ENCODE peak calls at places on chromosomes 12 and 14, in seven cellular contexts. O is KBM-7; G is NCI-H774; H is EL; Q is stimulated activated CD4-positive, alpha-beta T cell treated with anti-CD3 and anti-CD28 coated beads, Interleukin-1b, Interleukin-23, amount 100 ng/mL, for 4 hours; T is putamen; D is NCI-H146. K is an unnamed sample.

GRCh38 chr14:42665083-42665482 is 1058.4 kb downstream of the LRFN5 start:
- DNase-seq in O (no peak), G (no peak), H (no peak), Q (no peak), T (no peak), D (peak; percentile 9), K (no peak)

GRCh38 chr14:38824691-38825090 is 278.3 kb downstream of the SEC23A start:
- DNase-seq in O (no peak), G (no peak), H (peak; percentile 44), Q (no peak), T (no peak), D (no peak), K (no peak)

GRCh38 chr12:111221296-111222026 is 147.4 kb downstream of the PHETA1 start:
- DNase-seq in O (no peak), G (no peak), H (no peak), Q (no peak), T (no peak), D (no peak), K (no peak)

GRCh38 chr14:24430143-24430681 is 458 bp downstream of the KHNYN start:
- DNase-seq in O (peak; percentile 62), G (peak; percentile 68), H (peak; percentile 86), Q (peak; percentile 60), T (peak; percentile 53), D (peak; percentile 54), K (no peak)

GRCh38 chr12:81797100-81797499 is 38.0 kb upstream of the PPFIA2 start:
- DNase-seq in O (no peak), G (no peak), H (peak; percentile 1), Q (no peak), T (no peak), D (peak; percentile 38), K (no peak)

GRCh38 chr12:65632131-65632855 is 192.0 kb upstream of the HMGA2 start:
- DNase-seq in O (peak; percentile 29), G (no peak), H (no peak), Q (no peak), T (no peak), D (no peak), K (no peak)

GRCh38 chr12:116642101-116642500 is 82.9 kb downstream of the MAP1LC3B2 start:
- DNase-seq in O (no peak), G (no peak), H (no peak), Q (no peak), T (no peak), D (no peak), K (no peak)

GRCh38 chr12:33438890-33439586 is 581 bp downstream of the SYT10 start:
- DNase-seq in O (no peak), G (peak; percentile 64), H (no peak), Q (no peak), T (no peak), D (peak; percentile 26), K (no peak)

GRCh38 chr14:95162641-95163040 is 5.3 kb upstream of the DICER1 start:
- DNase-seq in O (no peak), G (no peak), H (no peak), Q (no peak), T (no peak), D (no peak), K (no peak)

GRCh38 chr14:77151918-77152588 is 10.5 kb upstream of the ZDHHC22 start:
- DNase-seq in O (peak; percentile 37), G (peak; percentile 23), H (peak; percentile 16), Q (no peak), T (no peak), D (peak; percentile 48), K (no peak)

GRCh38 chr12:4270016-4270669 is 3.4 kb upstream of the CCND2 start:
- DNase-seq in O (no peak), G (no peak), H (no peak), Q (peak; percentile 52), T (no peak), D (no peak), K (no peak)

GRCh38 chr12:110846615-110847566 is at the start of gene CCDC63:
- DNase-seq in O (no peak), G (peak; percentile 36), H (peak; percentile 47), Q (peak; percentile 25), T (no peak), D (no peak), K (no peak)

GRCh38 chr14:69038449-69039286 is 59.6 kb upstream of the ACTN1 start:
- DNase-seq in O (no peak), G (no peak), H (peak; percentile 95), Q (no peak), T (no peak), D (peak; percentile 7), K (no peak)

GRCh38 chr14:68733086-68733621 is 59.7 kb downstream of the ZFP36L1 start:
- DNase-seq in O (peak; percentile 72), G (no peak), H (no peak), Q (no peak), T (no peak), D (no peak), K (no peak)

GRCh38 chr12:93789767-93790166 is 112.6 kb downstream of the CRADD start:
- DNase-seq in O (no peak), G (no peak), H (no peak), Q (no peak), T (no peak), D (no peak), K (no peak)

GRCh38 chr12:52540531-52540930 is 12.4 kb downstream of the KRT71 start:
- DNase-seq in O (no peak), G (no peak), H (no peak), Q (no peak), T (no peak), D (no peak), K (no peak)

GRCh38 chr14:101201535-101202125 is 298.1 kb upstream of the RTL1 start:
- DNase-seq in O (no peak), G (no peak), H (no peak), Q (no peak), T (no peak), D (no peak), K (no peak)

GRCh38 chr14:29454026-29454693 is 473.5 kb downstream of the PRKD1 start:
- DNase-seq in O (no peak), G (no peak), H (peak; percentile 24), Q (no peak), T (no peak), D (peak; percentile 14), K (no peak)

GRCh38 chr12:93434305-93434704 is 7.4 kb downstream of the UBE2N start:
- DNase-seq in O (no peak), G (no peak), H (no peak), Q (no peak), T (no peak), D (no peak), K (no peak)

GRCh38 chr14:51981218-51981854 is 8.0 kb upstream of the RTRAF start:
- DNase-seq in O (no peak), G (no peak), H (no peak), Q (no peak), T (no peak), D (no peak), K (no peak)

GRCh38 chr12:59031313-59031712 is 111.0 kb upstream of the LRIG3 start:
- DNase-seq in O (no peak), G (no peak), H (no peak), Q (no peak), T (no peak), D (no peak), K (no peak)

GRCh38 chr12:46217686-46218508 is 50.9 kb downstream of the SLC38A1 start:
- DNase-seq in O (peak; percentile 98), G (no peak), H (no peak), Q (no peak), T (peak; percentile 29), D (no peak), K (no peak)

GRCh38 chr14:94124582-94125377 is 4.6 kb downstream of the IFI27L2 start:
- DNase-seq in O (no peak), G (no peak), H (no peak), Q (no peak), T (no peak), D (no peak), K (no peak)

GRCh38 chr12:79988368-79988767 is 53.5 kb upstream of the PPP1R12A start:
- DNase-seq in O (no peak), G (no peak), H (peak; percentile 72), Q (no peak), T (no peak), D (no peak), K (no peak)

K was measured in activated naive CD8-positive, alpha-beta T cell treated with anti-CD3 and anti-CD28 coated beads, Interleukin-2, amount 50 U/mL, for 16 hours.